ENCODE peak calls at places on chromosomes 11 and 22, in four cellular contexts. V is stomach, E is AG09309, S is HCT116. P is an unnamed sample.
A peak's percentile ranks its signal among the peaks of the same experiment; 100 is the strongest.

GRCh38 chr22:43539572-43540533 is 128.0 kb downstream of the MPPED1 start:
- DNase-seq in V (no peak), E (no peak), S (no peak), P (peak; percentile 70)

GRCh38 chr11:122440783-122441701 is 214.5 kb upstream of the UBASH3B start:
- DNase-seq in S (no peak), V (no peak), E (no peak), P (no peak)

GRCh38 chr11:86136542-86136941 is 67.7 kb upstream of the PICALM start:
- DNase-seq in V (no peak), S (no peak), E (no peak), P (no peak)

GRCh38 chr11:75388386-75389275 is 10.7 kb upstream of the RPS3 start:
- DNase-seq in V (peak; percentile 68), E (peak; percentile 20), S (peak; percentile 81), P (peak; percentile 87)

GRCh38 chr22:19990188-19990587 is 26.4 kb downstream of the ARVCF start:
- DNase-seq in V (no peak), S (no peak), E (no peak), P (no peak)

GRCh38 chr11:85164743-85165142 is 462.4 kb downstream of the DLG2 start:
- DNase-seq in S (no peak), V (no peak), E (no peak), P (no peak)

GRCh38 chr11:75536786-75537629 is 11.3 kb upstream of the GDPD5 start:
- DNase-seq in E (no peak), V (no peak), S (peak; percentile 87), P (no peak)

GRCh38 chr11:27514558-27514957 is 8.0 kb upstream of the LIN7C start:
- DNase-seq in S (no peak), E (no peak), V (no peak), P (no peak)

GRCh38 chr11:76796511-76797203 is 13.5 kb downstream of the TSKU start:
- DNase-seq in E (no peak), V (no peak), S (no peak), P (no peak)

GRCh38 chr11:76798656-76799055 is 15.5 kb downstream of the TSKU start:
- DNase-seq in V (no peak), E (no peak), S (no peak), P (peak; percentile 65)

GRCh38 chr11:76797341-76798201 is 14.4 kb downstream of the TSKU start:
- DNase-seq in E (no peak), S (no peak), V (no peak), P (peak; percentile 82)

GRCh38 chr11:76799061-76799804 is 16.1 kb downstream of the TSKU start:
- DNase-seq in S (no peak), V (peak; percentile 86), E (no peak), P (peak; percentile 90)

DNA sequence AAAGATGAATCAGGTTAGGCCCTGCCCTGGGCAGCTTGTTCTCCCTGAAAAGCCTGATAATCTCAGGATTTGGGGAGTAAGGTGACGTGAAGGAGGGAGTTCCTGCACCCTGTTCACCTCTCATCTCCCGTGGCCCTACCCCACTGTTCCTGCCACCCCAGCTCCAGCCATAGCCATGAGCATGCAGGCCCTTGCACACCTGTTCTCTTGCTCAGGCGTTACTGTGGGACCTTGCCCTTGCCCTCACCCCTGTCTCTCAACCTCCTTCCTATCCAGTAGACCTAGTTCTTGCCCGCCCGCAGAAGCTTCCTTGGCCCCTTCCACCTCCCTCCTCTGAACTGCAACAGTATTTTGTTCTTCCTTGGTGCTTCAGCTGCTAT is 15.0 kb downstream of the TSKU start:
- DNase-seq in V (no peak), S (no peak), E (no peak), P (peak; percentile 48)
- TF ChIP-seq CTCF in V (no peak), S (no peak), E (no peak), P (no peak)

GRCh38 chr11:9015677-9016076 is 11.9 kb upstream of the NRIP3 start:
- DNase-seq in E (peak; percentile 61), V (peak; percentile 75), S (peak; percentile 75), P (peak; percentile 85)
- TF ChIP-seq CTCF in E (peak; percentile 81), V (peak; percentile 78), S (peak; percentile 85), P (peak; percentile 84)

GRCh38 chr11:8247312-8247711 is 16.4 kb downstream of the LMO1 start:
- DNase-seq in V (peak; percentile 53), E (no peak), S (no peak), P (no peak)
- TF ChIP-seq CTCF in V (peak; percentile 39), E (peak; percentile 50), S (peak; percentile 63), P (peak; percentile 36)

DNA sequence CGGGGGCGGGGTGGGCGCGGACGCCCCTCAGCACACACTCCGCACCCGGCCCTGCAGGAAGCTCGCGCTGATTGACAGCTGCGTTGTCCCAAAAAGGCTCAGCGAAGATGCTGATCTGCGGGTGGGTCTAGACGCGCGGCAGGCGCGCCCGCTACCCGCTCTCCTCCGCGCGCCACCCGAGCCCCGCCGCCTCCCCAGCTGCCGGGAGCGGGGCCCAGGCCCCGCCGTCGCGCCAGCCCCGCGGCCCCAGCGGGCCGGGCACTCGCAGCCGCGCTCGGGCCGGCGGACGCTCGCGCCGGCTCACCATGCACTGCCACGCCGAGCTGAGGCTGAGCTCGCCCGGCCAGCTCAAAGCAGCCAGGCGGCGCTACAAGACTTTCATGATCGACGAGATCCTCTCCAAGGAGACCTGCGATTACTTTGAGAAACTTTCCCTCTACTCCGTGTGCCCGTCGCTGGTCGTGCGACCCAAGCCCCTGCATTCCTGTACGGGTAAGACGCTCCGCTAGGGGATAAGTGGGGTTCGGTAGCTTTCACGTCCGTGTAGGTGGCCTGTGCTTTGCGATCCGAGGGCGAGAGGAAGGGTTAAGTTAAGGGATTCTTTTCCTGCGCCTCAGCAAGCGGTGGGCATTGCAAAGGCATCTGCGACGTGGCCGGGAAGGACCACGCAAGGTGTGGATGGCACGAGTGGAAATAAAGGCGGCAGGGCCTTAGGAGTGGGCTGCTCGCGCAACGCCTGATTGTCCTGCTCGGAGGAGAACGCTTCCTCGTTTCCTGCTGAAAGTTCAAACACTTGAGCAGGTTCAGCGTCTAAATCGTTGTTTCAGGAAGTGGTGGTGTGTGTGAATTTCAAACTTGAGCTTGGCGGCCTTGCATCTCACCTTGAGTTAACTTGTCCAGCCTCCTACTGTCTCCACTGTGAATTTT is at the start of gene BARX2:
- DNase-seq in V (peak; percentile 82), E (peak; percentile 14), S (peak; percentile 26), P (no peak)
- TF ChIP-seq CTCF in V (peak; percentile 54), E (peak; percentile 49), S (peak; percentile 92), P (peak; percentile 56)

GRCh38 chr11:18005376-18006129 is 7.3 kb downstream of the SERGEF start:
- DNase-seq in S (no peak), V (no peak), E (no peak), P (no peak)
- TF ChIP-seq CTCF in S (no peak), V (no peak), E (no peak), P (no peak)

GRCh38 chr11:87198266-87198881 is 160.6 kb downstream of the TMEM135 start:
- DNase-seq in E (no peak), V (no peak), S (no peak), P (no peak)
- TF ChIP-seq CTCF in E (no peak), V (no peak), S (no peak), P (no peak)

GRCh38 chr22:49026476-49027121 is 801.1 kb downstream of the BRD1 start:
- DNase-seq in V (no peak), E (no peak), S (no peak), P (no peak)
- TF ChIP-seq CTCF in V (no peak), E (no peak), S (no peak), P (no peak)

GRCh38 chr11:8767466-8768142 is 85.0 kb downstream of the RPL27A start:
- DNase-seq in E (no peak), S (no peak), V (peak; percentile 23), P (no peak)

GRCh38 chr11:8765294-8765693 is 82.7 kb downstream of the RPL27A start:
- DNase-seq in V (no peak), S (no peak), E (no peak), P (no peak)

GRCh38 chr11:8766043-8766992 is 83.7 kb downstream of the RPL27A start:
- DNase-seq in E (no peak), S (no peak), V (peak; percentile 24), P (no peak)

GRCh38 chr11:8766993-8767374 is 84.4 kb downstream of the RPL27A start:
- DNase-seq in V (no peak), E (no peak), S (no peak), P (no peak)

GRCh38 chr11:8768625-8769333 is 86.2 kb downstream of the RPL27A start:
- DNase-seq in E (no peak), V (peak; percentile 55), S (peak; percentile 72), P (no peak)
- TF ChIP-seq CTCF in E (peak; percentile 47), V (no peak), S (peak; percentile 42), P (peak; percentile 29)

GRCh38 chr22:30752771-30753170 is 58.1 kb downstream of the OSBP2 start:
- DNase-seq in V (no peak), E (no peak), S (no peak), P (no peak)

GRCh38 chr22:30755760-30756124 is 61.1 kb downstream of the OSBP2 start:
- DNase-seq in S (no peak), E (no peak), V (no peak), P (no peak)

GRCh38 chr22:30754521-30754920 is 59.8 kb downstream of the OSBP2 start:
- DNase-seq in V (no peak), E (no peak), S (no peak), P (no peak)

GRCh38 chr22:30753701-30754100 is 59.0 kb downstream of the OSBP2 start:
- DNase-seq in E (no peak), S (no peak), V (no peak), P (no peak)

GRCh38 chr22:30754971-30755759 is 60.5 kb downstream of the OSBP2 start:
- DNase-seq in S (peak; percentile 66), E (peak; percentile 59), V (peak; percentile 62), P (no peak)
- TF ChIP-seq CTCF in S (peak; percentile 87), E (peak; percentile 88), V (peak; percentile 68), P (peak; percentile 85)

P was measured in osteocyte.